ENCODE peak calls at places on chromosomes 6 and 20, in nine cellular contexts. One of them, this sample, is unnamed.

GRCh38 chr6:43992783-43993505 is 134.3 kb downstream of the MRPL14 start:
- DNase-seq in GM12864: no peak
- DNase-seq in lower leg skin: no peak
- DNase-seq in left ventricle myocardium inferior: peak
- DNase-seq in A549: no peak
- DNase-seq in neural progenitor cell: no peak
- DNase-seq in foreskin fibroblast: no peak
- DNase-seq in cardiac fibroblast: no peak
- DNase-seq in epithelial cell of esophagus: no peak
- DNase-seq in this sample: no peak

GRCh38 chr6:121856296-121856695 is 420.9 kb downstream of the GJA1 start:
- DNase-seq in cardiac fibroblast: peak
- DNase-seq in lower leg skin: no peak
- DNase-seq in A549: no peak
- DNase-seq in left ventricle myocardium inferior: no peak
- DNase-seq in foreskin fibroblast: peak
- DNase-seq in neural progenitor cell: no peak
- DNase-seq in epithelial cell of esophagus: no peak
- DNase-seq in GM12864: no peak
- DNase-seq in this sample: no peak

GRCh38 chr6:85078071-85078470 is 313.7 kb upstream of the TBX18 start:
- DNase-seq in cardiac fibroblast: peak
- DNase-seq in lower leg skin: no peak
- DNase-seq in neural progenitor cell: no peak
- DNase-seq in A549: peak
- DNase-seq in GM12864: no peak
- DNase-seq in epithelial cell of esophagus: peak
- DNase-seq in left ventricle myocardium inferior: no peak
- DNase-seq in foreskin fibroblast: peak
- DNase-seq in this sample: peak

GRCh38 chr6:41769376-41769775 is 10.3 kb downstream of the FRS3 start:
- DNase-seq in left ventricle myocardium inferior: no peak
- DNase-seq in cardiac fibroblast: no peak
- DNase-seq in GM12864: no peak
- DNase-seq in foreskin fibroblast: no peak
- DNase-seq in neural progenitor cell: no peak
- DNase-seq in epithelial cell of esophagus: no peak
- DNase-seq in A549: no peak
- DNase-seq in lower leg skin: no peak
- DNase-seq in this sample: no peak

GRCh38 chr20:30168025-30168799 is 1089.3 kb upstream of the DEFB115 start:
- DNase-seq in lower leg skin: no peak
- DNase-seq in left ventricle myocardium inferior: no peak
- DNase-seq in cardiac fibroblast: no peak
- DNase-seq in A549: no peak
- DNase-seq in epithelial cell of esophagus: no peak
- DNase-seq in neural progenitor cell: no peak
- DNase-seq in foreskin fibroblast: no peak
- DNase-seq in GM12864: no peak
- DNase-seq in this sample: no peak

GRCh38 chr6:125924169-125924568 is 32.4 kb upstream of the HINT3 start:
- DNase-seq in A549: no peak
- DNase-seq in foreskin fibroblast: peak
- DNase-seq in epithelial cell of esophagus: peak
- DNase-seq in neural progenitor cell: no peak
- DNase-seq in GM12864: no peak
- DNase-seq in left ventricle myocardium inferior: no peak
- DNase-seq in cardiac fibroblast: no peak
- DNase-seq in lower leg skin: no peak
- DNase-seq in this sample: no peak

GRCh38 chr6:5497896-5498578 is 236.7 kb downstream of the FARS2 start:
- DNase-seq in cardiac fibroblast: peak
- DNase-seq in GM12864: no peak
- DNase-seq in foreskin fibroblast: peak
- DNase-seq in A549: no peak
- DNase-seq in neural progenitor cell: no peak
- DNase-seq in lower leg skin: no peak
- DNase-seq in epithelial cell of esophagus: no peak
- DNase-seq in left ventricle myocardium inferior: no peak
- DNase-seq in this sample: peak

GRCh38 chr6:108359901-108360882 is 65.3 kb downstream of the AFG1L start:
- DNase-seq in neural progenitor cell: no peak
- DNase-seq in epithelial cell of esophagus: no peak
- DNase-seq in left ventricle myocardium inferior: no peak
- DNase-seq in cardiac fibroblast: peak
- DNase-seq in GM12864: no peak
- DNase-seq in foreskin fibroblast: peak
- DNase-seq in lower leg skin: no peak
- DNase-seq in A549: no peak
- DNase-seq in this sample: no peak

GRCh38 chr6:10511477-10511876 is 9.7 kb upstream of the GCNT2 start:
- DNase-seq in A549: no peak
- DNase-seq in neural progenitor cell: no peak
- DNase-seq in cardiac fibroblast: peak
- DNase-seq in lower leg skin: no peak
- DNase-seq in foreskin fibroblast: peak
- DNase-seq in GM12864: no peak
- DNase-seq in epithelial cell of esophagus: peak
- DNase-seq in left ventricle myocardium inferior: no peak
- DNase-seq in this sample: no peak

GRCh38 chr6:30007132-30007764 is 53.8 kb upstream of the POLR1H start:
- DNase-seq in left ventricle myocardium inferior: peak
- DNase-seq in lower leg skin: no peak
- DNase-seq in epithelial cell of esophagus: peak
- DNase-seq in GM12864: no peak
- DNase-seq in A549: no peak
- DNase-seq in cardiac fibroblast: no peak
- DNase-seq in foreskin fibroblast: no peak
- DNase-seq in neural progenitor cell: peak
- DNase-seq in this sample: no peak

DNA sequence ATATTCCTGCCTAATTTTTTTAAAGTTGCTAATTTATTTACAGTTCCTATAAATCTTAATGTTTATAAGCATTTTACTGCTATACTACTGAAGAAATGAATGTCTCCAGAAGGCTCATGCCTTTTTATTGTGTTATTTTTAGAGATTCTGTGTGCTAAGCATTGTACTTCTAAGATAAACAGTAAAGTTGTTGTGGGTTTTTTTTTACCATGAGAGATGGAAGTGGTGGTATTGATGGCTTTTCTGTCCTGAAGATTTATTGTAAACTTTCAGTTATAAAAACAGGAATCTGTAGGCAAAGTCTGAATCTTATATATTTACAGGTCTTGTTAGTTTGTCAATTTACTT is 246.9 kb downstream of the TMEM242 start:
- DNase-seq in epithelial cell of esophagus: no peak
- DNase-seq in lower leg skin: no peak
- DNase-seq in neural progenitor cell: no peak
- DNase-seq in A549: no peak
- DNase-seq in GM12864: no peak
- DNase-seq in foreskin fibroblast: no peak
- DNase-seq in cardiac fibroblast: no peak
- DNase-seq in left ventricle myocardium inferior: no peak
- DNase-seq in this sample: no peak
- H3K4me3 ChIP-seq in epithelial cell of esophagus: no peak
- H3K4me3 ChIP-seq in lower leg skin: no peak
- H3K4me3 ChIP-seq in neural progenitor cell: no peak
- H3K4me3 ChIP-seq in A549: no peak
- H3K4me3 ChIP-seq in GM12864: no peak
- H3K4me3 ChIP-seq in foreskin fibroblast: no peak
- H3K4me3 ChIP-seq in cardiac fibroblast: no peak
- H3K4me3 ChIP-seq in left ventricle myocardium inferior: no peak
- H3K4me3 ChIP-seq in this sample: no peak

GRCh38 chr20:46592580-46593362 is 42.3 kb upstream of the OCSTAMP start:
- DNase-seq in epithelial cell of esophagus: no peak
- DNase-seq in lower leg skin: no peak
- DNase-seq in neural progenitor cell: no peak
- DNase-seq in A549: peak
- DNase-seq in foreskin fibroblast: no peak
- DNase-seq in GM12864: no peak
- DNase-seq in left ventricle myocardium inferior: no peak
- DNase-seq in cardiac fibroblast: no peak
- DNase-seq in this sample: no peak
- TF ChIP-seq CTCF in epithelial cell of esophagus: peak
- TF ChIP-seq CTCF in lower leg skin: no peak
- TF ChIP-seq CTCF in neural progenitor cell: peak
- TF ChIP-seq CTCF in A549: no peak
- TF ChIP-seq CTCF in foreskin fibroblast: no peak
- TF ChIP-seq CTCF in GM12864: peak
- TF ChIP-seq CTCF in left ventricle myocardium inferior: no peak
- TF ChIP-seq CTCF in cardiac fibroblast: no peak
- TF ChIP-seq CTCF in this sample: no peak

GRCh38 chr6:166312832-166313231 is 4.6 kb upstream of the PRR18 start:
- DNase-seq in neural progenitor cell: no peak
- DNase-seq in left ventricle myocardium inferior: no peak
- DNase-seq in foreskin fibroblast: no peak
- DNase-seq in epithelial cell of esophagus: no peak
- DNase-seq in A549: no peak
- DNase-seq in cardiac fibroblast: no peak
- DNase-seq in GM12864: no peak
- DNase-seq in lower leg skin: no peak
- DNase-seq in this sample: no peak
- H3K4me3 ChIP-seq in neural progenitor cell: no peak
- H3K4me3 ChIP-seq in left ventricle myocardium inferior: no peak
- H3K4me3 ChIP-seq in foreskin fibroblast: no peak
- H3K4me3 ChIP-seq in epithelial cell of esophagus: no peak
- H3K4me3 ChIP-seq in A549: no peak
- H3K4me3 ChIP-seq in cardiac fibroblast: no peak
- H3K4me3 ChIP-seq in GM12864: no peak
- H3K4me3 ChIP-seq in lower leg skin: no peak
- H3K4me3 ChIP-seq in this sample: no peak

GRCh38 chr6:168071620-168072019 is 7.4 kb downstream of the FRMD1 start:
- DNase-seq in epithelial cell of esophagus: no peak
- DNase-seq in left ventricle myocardium inferior: no peak
- DNase-seq in GM12864: no peak
- DNase-seq in lower leg skin: no peak
- DNase-seq in A549: peak
- DNase-seq in neural progenitor cell: no peak
- DNase-seq in cardiac fibroblast: no peak
- DNase-seq in foreskin fibroblast: no peak
- DNase-seq in this sample: no peak
- TF ChIP-seq CTCF in epithelial cell of esophagus: no peak
- TF ChIP-seq CTCF in left ventricle myocardium inferior: no peak
- TF ChIP-seq CTCF in GM12864: no peak
- TF ChIP-seq CTCF in lower leg skin: no peak
- TF ChIP-seq CTCF in A549: no peak
- TF ChIP-seq CTCF in neural progenitor cell: peak
- TF ChIP-seq CTCF in cardiac fibroblast: no peak
- TF ChIP-seq CTCF in foreskin fibroblast: no peak
- TF ChIP-seq CTCF in this sample: peak

GRCh38 chr6:142045380-142046270 is 87.1 kb upstream of the GJE1 start:
- DNase-seq in GM12864: no peak
- DNase-seq in A549: peak
- DNase-seq in neural progenitor cell: no peak
- DNase-seq in lower leg skin: no peak
- DNase-seq in left ventricle myocardium inferior: no peak
- DNase-seq in foreskin fibroblast: peak
- DNase-seq in cardiac fibroblast: peak
- DNase-seq in epithelial cell of esophagus: peak
- DNase-seq in this sample: no peak

GRCh38 chr6:142047934-142048592 is 84.7 kb upstream of the GJE1 start:
- DNase-seq in lower leg skin: no peak
- DNase-seq in cardiac fibroblast: no peak
- DNase-seq in foreskin fibroblast: no peak
- DNase-seq in A549: no peak
- DNase-seq in GM12864: no peak
- DNase-seq in neural progenitor cell: no peak
- DNase-seq in left ventricle myocardium inferior: no peak
- DNase-seq in epithelial cell of esophagus: no peak
- DNase-seq in this sample: no peak

GRCh38 chr6:142051404-142051803 is 81.3 kb upstream of the GJE1 start:
- DNase-seq in cardiac fibroblast: no peak
- DNase-seq in neural progenitor cell: no peak
- DNase-seq in GM12864: no peak
- DNase-seq in foreskin fibroblast: no peak
- DNase-seq in left ventricle myocardium inferior: no peak
- DNase-seq in epithelial cell of esophagus: no peak
- DNase-seq in lower leg skin: no peak
- DNase-seq in A549: no peak
- DNase-seq in this sample: no peak

DNA sequence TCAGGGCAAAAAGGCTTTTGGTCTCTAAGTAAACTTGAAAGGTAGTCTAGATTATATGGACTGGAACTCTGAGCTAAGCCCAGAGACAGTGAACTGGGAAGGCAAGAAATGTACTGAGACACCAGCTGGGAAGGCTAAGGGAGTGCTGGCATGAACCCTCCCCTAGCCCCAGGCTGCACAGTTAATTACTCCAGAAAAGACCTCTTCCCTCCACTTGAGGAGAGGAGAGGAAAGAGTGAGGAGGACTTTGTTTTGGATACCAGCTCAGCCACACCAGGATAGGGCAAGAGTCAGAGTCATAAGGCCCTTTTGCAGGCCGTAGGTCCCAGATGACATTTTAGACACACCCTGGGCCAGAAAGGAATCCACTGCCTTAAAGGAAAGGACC is 84.1 kb upstream of the GJE1 start:
- DNase-seq in epithelial cell of esophagus: no peak
- DNase-seq in foreskin fibroblast: no peak
- DNase-seq in GM12864: no peak
- DNase-seq in lower leg skin: no peak
- DNase-seq in left ventricle myocardium inferior: no peak
- DNase-seq in cardiac fibroblast: no peak
- DNase-seq in A549: no peak
- DNase-seq in neural progenitor cell: no peak
- DNase-seq in this sample: no peak
- H3K4me3 ChIP-seq in epithelial cell of esophagus: no peak
- H3K4me3 ChIP-seq in foreskin fibroblast: no peak
- H3K4me3 ChIP-seq in GM12864: no peak
- H3K4me3 ChIP-seq in lower leg skin: no peak
- H3K4me3 ChIP-seq in left ventricle myocardium inferior: no peak
- H3K4me3 ChIP-seq in cardiac fibroblast: no peak
- H3K4me3 ChIP-seq in A549: no peak
- H3K4me3 ChIP-seq in neural progenitor cell: no peak
- H3K4me3 ChIP-seq in this sample: no peak